ENCODE peak calls at places on chromosome 11, in five cellular contexts. Z is CD8-positive, alpha-beta T cell; H is cardiac muscle cell; E is Caco-2; W is aorta. O is an unnamed sample.

GRCh38 chr11:59174664-59175033 is 2.7 kb downstream of the DTX4 start:
- DNase-seq in Z (no peak), H (peak; percentile 40), E (peak; percentile 59), W (no peak), O (peak; percentile 14)

GRCh38 chr11:71301858-71302533 is 49.6 kb upstream of the SHANK2 start:
- DNase-seq in Z (no peak), H (peak; percentile 15), E (no peak), W (no peak), O (no peak)

GRCh38 chr11:114440121-114440860 is 1.0 kb downstream of the REXO2 start:
- DNase-seq in Z (no peak), H (peak; percentile 41), E (peak; percentile 45), W (no peak), O (no peak)

GRCh38 chr11:63536669-63537292 is at the start of gene PLAAT4:
- DNase-seq in Z (no peak), H (peak; percentile 81), E (no peak), W (peak; percentile 71), O (no peak)

GRCh38 chr11:112558691-112559090 is 298.0 kb upstream of the PLET1 start:
- DNase-seq in Z (no peak), H (peak; percentile 54), E (no peak), W (no peak), O (no peak)

GRCh38 chr11:62401356-62401755 is 17.5 kb upstream of the SCGB1A1 start:
- DNase-seq in Z (no peak), H (no peak), E (no peak), W (no peak), O (no peak)

GRCh38 chr11:93236741-93237675 is 39.2 kb upstream of the SLC36A4 start:
- DNase-seq in Z (no peak), H (peak; percentile 58), E (peak; percentile 73), W (no peak), O (peak; percentile 45)

GRCh38 chr11:30458541-30458940 is 127.6 kb downstream of the MPPED2 start:
- DNase-seq in Z (no peak), H (no peak), E (no peak), W (no peak), O (no peak)

GRCh38 chr11:1226981-1227550 is 4.2 kb downstream of the MUC5B start:
- DNase-seq in Z (peak; percentile 16), H (no peak), E (no peak), W (peak; percentile 36), O (no peak)

GRCh38 chr11:13074714-13075464 is 65.8 kb downstream of the RASSF10 start:
- DNase-seq in Z (no peak), H (no peak), E (no peak), W (no peak), O (no peak)
- H3K27me3 ChIP-seq in Z (no peaks in the 10 kb centered on the region), H (peaks cover 11% of the 10 kb centered on the region), E (no peaks in the 10 kb centered on the region), W (no peaks in the 10 kb centered on the region), O (peaks cover 2% of the 10 kb centered on the region)

GRCh38 chr11:128493570-128493965 is 93.8 kb downstream of the ETS1 start:
- DNase-seq in Z (no peak), H (no peak), E (no peak), W (no peak), O (no peak)

GRCh38 chr11:128491195-128491936 is 96.0 kb downstream of the ETS1 start:
- DNase-seq in Z (no peak), H (no peak), E (no peak), W (no peak), O (no peak)

GRCh38 chr11:128494418-128495332 is 92.7 kb downstream of the ETS1 start:
- DNase-seq in Z (no peak), H (no peak), E (no peak), W (no peak), O (no peak)

GRCh38 chr11:128492903-128493569 is 94.3 kb downstream of the ETS1 start:
- DNase-seq in Z (peak; percentile 45), H (no peak), E (no peak), W (no peak), O (no peak)

GRCh38 chr11:128492461-128492860 is 94.9 kb downstream of the ETS1 start:
- DNase-seq in Z (no peak), H (peak; percentile 71), E (no peak), W (no peak), O (no peak)
- H3K4me1 ChIP-seq in Z (peaks cover 98% of the 10 kb centered on the region), H (peaks cover 59% of the 10 kb centered on the region), E (peaks cover 6% of the 10 kb centered on the region), W (peaks cover 3% of the 10 kb centered on the region), O (no peaks in the 10 kb centered on the region)

GRCh38 chr11:118909619-118910308 is 16.0 kb downstream of the BCL9L start:
- DNase-seq in Z (peak; percentile 28), H (no peak), E (no peak), W (no peak), O (no peak)
- H3K9me3 ChIP-seq in Z (no peaks in the 10 kb centered on the region), H (no peaks in the 10 kb centered on the region), E (no peaks in the 10 kb centered on the region), W (no peaks in the 10 kb centered on the region), O (no peaks in the 10 kb centered on the region)

GRCh38 chr11:130427049-130427388 is 1.4 kb downstream of the ADAMTS8 start:
- DNase-seq in Z (no peak), H (no peak), E (no peak), W (no peak), O (no peak)

GRCh38 chr11:130425156-130425555 is 3.3 kb downstream of the ADAMTS8 start:
- DNase-seq in Z (no peak), H (no peak), E (no peak), W (no peak), O (no peak)

GRCh38 chr11:130424613-130425140 is 3.7 kb downstream of the ADAMTS8 start:
- DNase-seq in Z (no peak), H (no peak), E (no peak), W (no peak), O (no peak)

GRCh38 chr11:130427581-130428211 is 713 bp downstream of the ADAMTS8 start:
- DNase-seq in Z (no peak), H (no peak), E (peak; percentile 42), W (no peak), O (no peak)

DNA sequence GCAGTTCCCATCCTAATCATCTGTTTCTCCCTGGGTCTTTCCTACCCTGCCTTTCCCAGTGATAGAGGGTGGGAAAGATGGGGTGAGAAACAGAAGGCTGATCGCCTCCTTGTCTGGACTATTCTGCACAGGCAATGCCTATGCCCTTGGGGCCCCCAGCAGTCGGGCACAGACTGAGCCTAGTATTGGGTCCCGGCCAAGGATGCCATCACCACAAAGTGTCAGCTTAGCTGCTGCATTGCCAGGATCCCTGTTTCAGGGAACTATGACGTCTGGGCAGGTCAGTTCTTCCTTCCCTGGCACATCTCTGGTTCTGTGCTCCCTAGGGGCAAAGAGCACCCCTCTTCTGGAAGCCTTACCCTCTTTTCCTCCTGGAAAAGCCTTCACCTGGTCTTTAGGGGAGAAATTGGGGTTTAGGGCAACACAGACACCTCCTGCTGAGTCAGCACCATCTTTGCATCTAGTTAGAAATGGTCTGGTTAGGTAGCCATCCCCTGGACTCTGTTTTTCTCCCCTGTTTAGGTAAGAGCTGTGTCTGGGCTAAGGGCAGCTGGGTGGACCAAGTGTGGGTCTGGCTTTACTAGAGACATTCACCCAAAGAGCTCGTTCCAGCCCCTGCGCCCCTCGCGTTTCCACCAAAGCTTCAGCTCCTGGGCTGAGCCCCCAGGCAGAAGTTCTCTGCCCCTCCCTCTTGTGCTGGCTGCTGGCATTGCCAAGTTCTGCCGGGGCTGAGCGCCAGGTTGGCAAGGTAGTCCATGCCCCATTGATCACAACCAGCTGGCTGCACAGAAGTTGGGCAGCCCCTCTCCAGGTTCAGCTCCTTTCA is 2.0 kb downstream of the ADAMTS8 start:
- DNase-seq in Z (no peak), H (no peak), E (no peak), W (no peak), O (no peak)
- H3K27me3 ChIP-seq in Z (peaks cover 10% of the 10 kb centered on the region), H (peaks cover 45% of the 10 kb centered on the region), E (peaks cover 27% of the 10 kb centered on the region), W (no peaks in the 10 kb centered on the region), O (peaks cover 60% of the 10 kb centered on the region)

GRCh38 chr11:128716231-128716630 is 22.4 kb downstream of the FLI1 start:
- DNase-seq in Z (no peak), H (no peak), E (no peak), W (no peak), O (no peak)
- H3K4me1 ChIP-seq in Z (peaks cover 92% of the 10 kb centered on the region), H (peaks cover 19% of the 10 kb centered on the region), E (no peaks in the 10 kb centered on the region), W (peaks cover 3% of the 10 kb centered on the region), O (peaks cover 23% of the 10 kb centered on the region)

GRCh38 chr11:55795256-55795655 is at the start of gene OR5D14:
- DNase-seq in Z (no peak), H (no peak), E (no peak), W (no peak), O (no peak)

GRCh38 chr11:55791606-55792005 is 3.8 kb upstream of the OR5D14 start:
- DNase-seq in Z (no peak), H (no peak), E (no peak), W (no peak), O (no peak)

GRCh38 chr11:55793321-55793720 is 2.0 kb upstream of the OR5D14 start:
- DNase-seq in Z (no peak), H (no peak), E (no peak), W (no peak), O (no peak)
- H3K9me3 ChIP-seq in Z (no peaks in the 10 kb centered on the region), H (peaks cover 7% of the 10 kb centered on the region), E (no peaks in the 10 kb centered on the region), W (no peaks in the 10 kb centered on the region), O (no peaks in the 10 kb centered on the region)

GRCh38 chr11:33478111-33478573 is 221.0 kb downstream of the HIPK3 start:
- DNase-seq in Z (no peak), H (no peak), E (no peak), W (no peak), O (no peak)
- H3K27me3 ChIP-seq in Z (no peaks in the 10 kb centered on the region), H (peaks cover 8% of the 10 kb centered on the region), E (peaks cover 2% of the 10 kb centered on the region), W (no peaks in the 10 kb centered on the region), O (peaks cover 8% of the 10 kb centered on the region)

GRCh38 chr11:125902927-125903752 is at the start of gene PUS3:
- DNase-seq in Z (peak; percentile 88), H (peak; percentile 84), E (peak; percentile 93), W (peak; percentile 93), O (peak; percentile 90)
- H3K4me1 ChIP-seq in Z (peaks cover 16% of the 10 kb centered on the region), H (peaks cover 7% of the 10 kb centered on the region), E (peaks cover 5% of the 10 kb centered on the region), W (no peaks in the 10 kb centered on the region), O (peaks cover 6% of the 10 kb centered on the region)

DNA sequence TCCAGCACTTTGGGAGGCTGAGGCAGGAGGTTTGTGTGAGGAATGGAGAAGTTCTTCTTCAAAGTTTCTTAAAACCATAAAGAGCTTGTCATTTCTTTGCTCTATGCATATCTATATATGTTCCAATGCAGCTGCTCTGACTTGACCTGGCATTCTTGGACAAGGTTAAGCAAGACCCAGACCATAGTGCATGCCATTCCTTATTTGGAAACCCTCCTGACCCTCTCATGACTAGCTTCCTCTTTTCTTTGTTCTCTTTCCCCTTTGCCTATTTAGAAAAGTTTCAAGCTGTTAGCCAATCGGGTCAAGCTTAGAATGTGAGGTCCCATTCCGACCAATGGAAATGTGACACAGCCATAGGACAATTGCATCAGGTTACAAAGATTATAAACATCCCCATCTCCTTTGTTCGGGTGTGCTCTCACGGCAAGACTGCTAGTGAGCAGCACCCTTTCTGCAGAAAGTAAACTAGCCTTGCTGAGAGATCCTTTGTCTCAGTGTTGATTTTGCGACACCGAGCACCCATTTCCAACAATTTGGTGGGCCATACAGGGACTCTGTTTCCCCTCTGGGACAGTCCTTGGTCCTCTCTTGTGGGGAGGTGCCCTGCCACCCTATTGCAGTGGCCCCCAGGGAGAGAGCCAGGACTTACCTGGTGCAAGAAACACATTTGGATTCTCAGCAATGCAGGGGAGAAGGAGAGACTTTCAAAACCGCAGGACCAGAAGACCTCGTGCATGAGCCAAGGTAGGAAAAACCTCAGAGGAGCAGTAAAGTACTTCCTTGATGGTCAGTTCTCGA is 39.9 kb upstream of the ANO1 start:
- DNase-seq in Z (no peak), H (no peak), E (peak; percentile 23), W (no peak), O (no peak)
- H3K9me3 ChIP-seq in Z (peaks cover 3% of the 10 kb centered on the region), H (no peaks in the 10 kb centered on the region), E (peaks cover 38% of the 10 kb centered on the region), W (peaks cover 6% of the 10 kb centered on the region), O (peaks cover under 1% of the 10 kb centered on the region)

GRCh38 chr11:75241906-75242644 is 1.5 kb downstream of the TPBGL start:
- DNase-seq in Z (no peak), H (no peak), E (no peak), W (no peak), O (no peak)
- H3K27me3 ChIP-seq in Z (peaks cover 20% of the 10 kb centered on the region), H (peaks cover 85% of the 10 kb centered on the region), E (peaks cover 6% of the 10 kb centered on the region), W (no peaks in the 10 kb centered on the region), O (peaks cover 15% of the 10 kb centered on the region)

O was measured in HAP-1.